ENCODE peak calls at places on chromosomes 12 and 14, in four cellular contexts. One of them, this sample, is unnamed.

GRCh38 chr12:131092911-131093901 is 139.5 kb downstream of the ADGRD1 start:
- DNase-seq in RCC 7860: no peak
- DNase-seq in iris pigment epithelial cell: peak; percentile 4
- DNase-seq in putamen: no peak
- DNase-seq in this sample: peak; percentile 11

GRCh38 chr12:21566223-21566906 is 38.3 kb downstream of the GYS2 start:
- DNase-seq in RCC 7860: no peak
- DNase-seq in iris pigment epithelial cell: peak; percentile 68
- DNase-seq in putamen: no peak
- DNase-seq in this sample: no peak

GRCh38 chr12:27635349-27635972 is 60.8 kb upstream of the REP15 start:
- DNase-seq in RCC 7860: peak; percentile 49
- DNase-seq in putamen: peak; percentile 61
- DNase-seq in iris pigment epithelial cell: peak; percentile 67
- DNase-seq in this sample: no peak

GRCh38 chr14:94756310-94756709 is 13.6 kb downstream of the GSC start:
- DNase-seq in putamen: no peak
- DNase-seq in iris pigment epithelial cell: no peak
- DNase-seq in RCC 7860: no peak
- DNase-seq in this sample: no peak

GRCh38 chr14:104797112-104798044 is 1.8 kb upstream of the AKT1 start:
- DNase-seq in RCC 7860: no peak
- DNase-seq in putamen: no peak
- DNase-seq in iris pigment epithelial cell: no peak
- DNase-seq in this sample: no peak

GRCh38 chr14:61103541-61104339 is 122.7 kb downstream of the SLC38A6 start:
- DNase-seq in RCC 7860: peak; percentile 87
- DNase-seq in putamen: no peak
- DNase-seq in iris pigment epithelial cell: peak; percentile 98
- DNase-seq in this sample: no peak

GRCh38 chr14:61396279-61396678 is 74.9 kb downstream of the PRKCH start:
- DNase-seq in putamen: no peak
- DNase-seq in RCC 7860: no peak
- DNase-seq in iris pigment epithelial cell: no peak
- DNase-seq in this sample: no peak

GRCh38 chr14:51089278-51089677 is 5.6 kb downstream of the TRIM9 start:
- DNase-seq in putamen: no peak
- DNase-seq in iris pigment epithelial cell: no peak
- DNase-seq in RCC 7860: no peak
- DNase-seq in this sample: no peak

GRCh38 chr12:107337354-107338095 is 244.2 kb upstream of the CRY1 start:
- DNase-seq in RCC 7860: peak; percentile 88
- DNase-seq in putamen: no peak
- DNase-seq in iris pigment epithelial cell: peak; percentile 66
- DNase-seq in this sample: no peak

GRCh38 chr14:48584031-48584430 is 908.6 kb upstream of the MDGA2 start:
- DNase-seq in RCC 7860: peak; percentile 34
- DNase-seq in putamen: no peak
- DNase-seq in iris pigment epithelial cell: peak; percentile 75
- DNase-seq in this sample: no peak

GRCh38 chr12:7884687-7885086 is 12.0 kb upstream of the SLC2A14 start:
- DNase-seq in RCC 7860: no peak
- DNase-seq in iris pigment epithelial cell: no peak
- DNase-seq in putamen: no peak
- DNase-seq in this sample: no peak

This sample was measured in head of caudate nucleus.